ENCODE peak calls at places on chromosomes 7 and 10, in six cellular contexts. W is ovary, R is testis, Q is IMR-90, H is transverse colon, M is Peyer's patch. L is an unnamed sample.

GRCh38 chr7:44867073-44867990 is 18.0 kb downstream of the PURB start:
- DNase-seq in M (no peak), H (no peak), Q (peak; percentile 91), R (no peak), W (no peak), L (no peak)

GRCh38 chr7:112635742-112636141 is 154.5 kb downstream of the TMEM168 start:
- DNase-seq in W (no peak), H (no peak), R (no peak), Q (no peak), M (no peak), L (no peak)

GRCh38 chr10:7401156-7401555 is 9.7 kb downstream of the SFMBT2 start:
- DNase-seq in H (no peak), R (no peak), Q (no peak), W (no peak), M (no peak), L (no peak)

GRCh38 chr7:77479536-77480088 is 57.5 kb upstream of the PTPN12 start:
- DNase-seq in H (no peak), Q (peak; percentile 30), M (no peak), W (no peak), R (no peak), L (no peak)

GRCh38 chr7:143279186-143280098 is 5.3 kb upstream of the TMEM139 start:
- DNase-seq in R (no peak), H (no peak), W (no peak), Q (peak; percentile 68), M (no peak), L (no peak)

GRCh38 chr10:24953350-24954074 is 1.1 kb upstream of the PRTFDC1 start:
- DNase-seq in H (no peak), Q (peak; percentile 40), R (no peak), M (no peak), W (peak; percentile 41), L (no peak)

GRCh38 chr10:78700413-78700812 is 368.4 kb upstream of the ZMIZ1 start:
- DNase-seq in R (no peak), H (peak; percentile 22), Q (peak; percentile 38), W (no peak), M (no peak), L (no peak)

GRCh38 chr7:149846436-149847046 is 8.4 kb downstream of the ZNF862 start:
- DNase-seq in W (no peak), M (no peak), R (no peak), H (no peak), Q (no peak), L (no peak)

GRCh38 chr7:480531-481218 is 39.0 kb downstream of the PDGFA start:
- DNase-seq in Q (no peak), M (peak; percentile 37), H (no peak), W (no peak), R (no peak), L (no peak)

GRCh38 chr7:55019691-55020480 is 1.1 kb downstream of the EGFR start:
- DNase-seq in H (peak; percentile 46), Q (no peak), M (peak; percentile 72), W (peak; percentile 50), R (no peak), L (no peak)

GRCh38 chr7:150879345-150879744 is 27.0 kb downstream of the AOC1 start:
- DNase-seq in H (no peak), W (no peak), M (no peak), R (no peak), Q (no peak), L (no peak)

GRCh38 chr7:116277070-116277469 is 66.7 kb downstream of the TES start:
- DNase-seq in Q (no peak), M (no peak), R (no peak), W (no peak), H (no peak), L (no peak)

GRCh38 chr10:34434119-34434594 is 380.9 kb downstream of the PARD3 start:
- DNase-seq in R (no peak), H (no peak), M (no peak), Q (peak; percentile 78), W (no peak), L (no peak)

GRCh38 chr10:1824928-1825327 is 87.6 kb upstream of the ADARB2 start:
- DNase-seq in Q (no peak), W (no peak), H (no peak), M (no peak), R (no peak), L (no peak)

GRCh38 chr7:15801565-15801964 is 115.1 kb upstream of the MEOX2 start:
- DNase-seq in R (peak; percentile 70), M (no peak), Q (peak; percentile 49), H (no peak), W (peak; percentile 22), L (no peak)

GRCh38 chr7:747186-747585 is 20.1 kb upstream of the PRKAR1B start:
- DNase-seq in R (no peak), W (no peak), H (no peak), Q (no peak), M (peak; percentile 23), L (no peak)

GRCh38 chr10:43649149-43649523 is 455 bp upstream of the ZNF32 start:
- DNase-seq in M (no peak), H (no peak), R (no peak), Q (no peak), W (no peak), L (no peak)

GRCh38 chr10:130472236-130472635 is 336.0 kb downstream of the GLRX3 start:
- DNase-seq in M (no peak), H (no peak), Q (no peak), W (no peak), R (no peak), L (no peak)

DNA sequence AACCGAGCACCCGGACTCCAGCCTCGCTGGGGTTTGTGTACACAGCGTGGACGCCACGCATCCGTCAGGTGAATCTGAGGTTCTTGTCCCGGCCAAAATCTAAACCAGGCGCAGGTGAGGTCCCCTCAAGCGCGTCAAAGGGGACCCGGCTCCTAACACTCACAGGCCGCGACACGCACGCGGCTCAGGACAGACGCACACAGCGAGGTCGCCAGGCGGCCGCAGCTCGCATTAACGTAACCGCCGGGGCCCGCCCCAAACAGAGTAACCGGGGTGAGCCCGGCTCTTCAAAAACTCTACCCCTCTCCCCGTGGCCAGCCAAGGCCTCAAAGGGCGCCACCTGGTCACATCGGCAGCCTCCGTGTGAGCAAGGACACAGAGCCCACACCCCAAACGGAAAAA is 10.7 kb upstream of the NKX2-3 start:
- DNase-seq in Q (no peak), R (no peak), W (no peak), H (peak; percentile 13), M (no peak), L (no peak)
- H3K27ac ChIP-seq in Q (no peak overlapping the region), R (no peak overlapping the region), W (no peak overlapping the region), H (peak overlapping the region; percentile 90), M (peak overlapping the region; percentile 92), L (no peak overlapping the region)

DNA sequence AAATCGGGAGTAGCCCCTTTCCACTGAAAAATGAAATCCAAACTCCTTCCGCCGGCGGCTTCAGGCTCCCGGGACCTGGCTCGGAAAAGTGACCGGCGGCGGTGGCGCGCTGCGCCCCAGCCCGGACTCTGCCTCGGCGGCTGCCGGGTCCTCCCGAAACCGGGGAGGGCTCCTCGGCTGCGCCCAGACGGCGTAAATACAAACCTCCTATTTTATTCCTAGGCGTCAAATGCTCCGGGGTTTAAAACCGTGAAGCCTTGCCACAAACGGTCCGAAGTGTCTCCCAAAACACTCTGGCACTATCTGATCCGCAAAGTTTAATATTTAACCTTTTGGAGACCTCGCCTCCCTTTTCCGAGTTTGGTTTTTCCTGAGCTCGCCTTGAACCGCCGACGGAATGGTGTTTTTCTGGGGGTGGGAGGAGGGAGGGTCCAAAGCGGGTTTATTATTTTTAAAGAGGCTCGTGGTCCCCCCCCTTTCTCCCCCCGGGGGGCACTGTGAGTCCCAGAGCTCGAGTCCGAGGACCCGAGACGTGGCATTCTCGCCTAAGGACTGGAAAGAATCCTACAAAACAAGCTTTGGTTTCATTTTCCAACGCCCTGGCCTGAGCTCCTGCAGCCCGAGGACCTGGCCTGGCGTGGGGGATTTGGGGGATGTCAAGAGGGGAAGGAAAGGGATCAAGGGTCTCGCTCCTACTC is 1.9 kb downstream of the TNRC18 start:
- DNase-seq in W (peak; percentile 75), R (peak; percentile 78), H (peak; percentile 64), Q (peak; percentile 82), M (peak; percentile 76), L (no peak)
- H3K4me3 ChIP-seq in W (peak overlapping the region; percentile 89), R (peak overlapping the region; percentile 94), H (peak overlapping the region; percentile 99), Q (peak overlapping the region; percentile 86), M (peak overlapping the region; percentile 73), L (peak overlapping the region; percentile 97)

DNA sequence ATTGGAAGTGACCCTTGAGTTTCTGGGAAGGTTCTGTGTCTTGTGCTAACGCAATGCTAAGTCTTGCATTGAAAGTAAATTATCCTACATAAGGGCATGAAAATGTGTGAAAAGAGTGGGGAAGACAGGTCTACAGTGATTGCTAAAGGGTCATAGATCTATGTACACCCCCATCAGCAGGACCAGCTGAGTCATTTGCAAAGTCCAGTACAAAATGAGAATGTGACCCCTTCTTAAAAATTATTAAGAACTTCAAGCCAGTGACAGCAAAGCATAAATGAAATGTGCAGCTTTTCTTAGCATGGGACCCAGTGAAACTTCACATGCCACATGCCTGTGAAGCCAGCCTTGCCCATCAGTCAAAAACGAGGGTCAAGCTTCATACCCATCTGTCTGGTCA is 640.7 kb upstream of the MKI67 start:
- DNase-seq in R (no peak), M (no peak), W (no peak), H (no peak), Q (no peak), L (no peak)
- TF ChIP-seq POLR2A in R (no peak), M (no peak), W (no peak), H (no peak), Q (no peak), L (no peak)

GRCh38 chr7:92815412-92815811 is 21.0 kb downstream of the CDK6 start:
- DNase-seq in R (no peak), M (no peak), H (no peak), W (no peak), Q (no peak), L (no peak)

GRCh38 chr7:92811158-92811557 is 25.2 kb downstream of the CDK6 start:
- DNase-seq in Q (no peak), M (no peak), W (no peak), R (no peak), H (no peak), L (no peak)

GRCh38 chr7:92809397-92810241 is 26.8 kb downstream of the CDK6 start:
- DNase-seq in Q (peak; percentile 97), R (peak; percentile 79), M (peak; percentile 59), W (peak; percentile 74), H (peak; percentile 81), L (no peak)

GRCh38 chr7:92810242-92810611 is 26.1 kb downstream of the CDK6 start:
- DNase-seq in R (peak; percentile 37), Q (peak; percentile 50), M (no peak), H (no peak), W (no peak), L (no peak)

DNA sequence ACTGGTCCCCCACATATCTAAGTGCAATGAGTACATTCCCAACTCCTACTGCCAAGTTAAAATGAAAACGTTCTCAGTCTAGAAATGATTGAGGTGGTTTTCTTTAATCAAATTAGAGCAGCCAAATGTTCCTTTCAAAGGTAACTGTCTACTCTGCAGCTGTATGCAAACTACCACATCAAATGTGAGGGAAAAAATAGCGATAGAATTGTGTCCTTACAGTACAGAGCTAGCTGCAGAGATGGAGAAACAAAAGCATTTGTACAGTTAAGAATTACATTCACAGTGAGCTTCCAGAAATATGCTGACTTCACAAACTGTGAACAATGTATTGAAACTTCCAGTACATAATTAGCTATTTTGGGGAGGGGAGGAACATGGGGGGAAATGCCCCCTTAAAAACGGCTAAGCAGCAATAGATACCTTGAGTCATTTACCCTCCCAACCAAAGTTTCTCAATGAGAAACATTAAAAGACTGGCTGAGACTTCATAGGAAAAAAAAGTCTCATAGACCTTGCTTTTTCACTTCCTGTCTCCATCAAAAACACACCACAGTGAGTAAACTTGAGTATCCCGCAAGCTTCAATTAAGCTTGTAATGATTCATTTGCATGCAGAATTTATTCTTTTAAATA is 22.9 kb downstream of the CDK6 start:
- DNase-seq in R (no peak), W (no peak), Q (peak; percentile 57), M (no peak), H (no peak), L (no peak)
- H3K27ac ChIP-seq in R (no peak overlapping the region), W (no peak overlapping the region), Q (peak overlapping the region; percentile 2), M (no peak overlapping the region), H (no peak overlapping the region), L (no peak overlapping the region)